ENCODE peak calls at places on chromosomes 6 and 20, in seven cellular contexts. One of them, this sample, is unnamed.

GRCh38 chr6:42013134-42013516 is 37.2 kb upstream of the TAF8 start:
- DNase-seq in AG10803: peak; percentile 16
- DNase-seq in aorta: no peak
- DNase-seq in kidney epithelial cell: peak; percentile 48
- DNase-seq in ascending aorta: no peak
- DNase-seq in astrocyte of the spinal cord: peak; percentile 68
- DNase-seq in mucosa of descending colon: no peak
- DNase-seq in this sample: no peak

GRCh38 chr6:151229401-151230276 is 10.1 kb upstream of the AKAP12 start:
- DNase-seq in kidney epithelial cell: no peak
- DNase-seq in aorta: no peak
- DNase-seq in AG10803: no peak
- DNase-seq in mucosa of descending colon: no peak
- DNase-seq in astrocyte of the spinal cord: no peak
- DNase-seq in ascending aorta: no peak
- DNase-seq in this sample: no peak

GRCh38 chr6:159056003-159056402 is 11.2 kb upstream of the TAGAP start:
- DNase-seq in ascending aorta: no peak
- DNase-seq in astrocyte of the spinal cord: no peak
- DNase-seq in mucosa of descending colon: no peak
- DNase-seq in aorta: no peak
- DNase-seq in AG10803: no peak
- DNase-seq in kidney epithelial cell: no peak
- DNase-seq in this sample: no peak

GRCh38 chr6:152161501-152161900 is 354.0 kb downstream of the ESR1 start:
- DNase-seq in mucosa of descending colon: no peak
- DNase-seq in ascending aorta: no peak
- DNase-seq in aorta: no peak
- DNase-seq in kidney epithelial cell: peak; percentile 14
- DNase-seq in AG10803: peak; percentile 48
- DNase-seq in astrocyte of the spinal cord: peak; percentile 73
- DNase-seq in this sample: peak; percentile 34

GRCh38 chr20:217266-217665 is 9.8 kb upstream of the DEFB129 start:
- DNase-seq in aorta: no peak
- DNase-seq in ascending aorta: no peak
- DNase-seq in astrocyte of the spinal cord: no peak
- DNase-seq in mucosa of descending colon: no peak
- DNase-seq in kidney epithelial cell: no peak
- DNase-seq in AG10803: no peak
- DNase-seq in this sample: no peak

GRCh38 chr6:156848533-156848932 is 71.4 kb downstream of the ARID1B start:
- DNase-seq in kidney epithelial cell: no peak
- DNase-seq in aorta: peak; percentile 89
- DNase-seq in mucosa of descending colon: no peak
- DNase-seq in astrocyte of the spinal cord: peak; percentile 50
- DNase-seq in ascending aorta: no peak
- DNase-seq in AG10803: no peak
- DNase-seq in this sample: peak; percentile 46

GRCh38 chr6:69914015-69914485 is 47.7 kb downstream of the COL19A1 start:
- DNase-seq in kidney epithelial cell: no peak
- DNase-seq in astrocyte of the spinal cord: no peak
- DNase-seq in ascending aorta: no peak
- DNase-seq in mucosa of descending colon: no peak
- DNase-seq in aorta: no peak
- DNase-seq in AG10803: no peak
- DNase-seq in this sample: peak; percentile 39

GRCh38 chr20:33655164-33655563 is 7.0 kb upstream of the C20orf144 start:
- DNase-seq in aorta: no peak
- DNase-seq in astrocyte of the spinal cord: no peak
- DNase-seq in mucosa of descending colon: no peak
- DNase-seq in ascending aorta: no peak
- DNase-seq in AG10803: no peak
- DNase-seq in kidney epithelial cell: no peak
- DNase-seq in this sample: no peak

GRCh38 chr6:48564036-48564820 is 453.2 kb upstream of the PTCHD4 start:
- DNase-seq in ascending aorta: no peak
- DNase-seq in astrocyte of the spinal cord: no peak
- DNase-seq in AG10803: no peak
- DNase-seq in kidney epithelial cell: no peak
- DNase-seq in mucosa of descending colon: no peak
- DNase-seq in aorta: peak; percentile 32
- DNase-seq in this sample: no peak

DNA sequence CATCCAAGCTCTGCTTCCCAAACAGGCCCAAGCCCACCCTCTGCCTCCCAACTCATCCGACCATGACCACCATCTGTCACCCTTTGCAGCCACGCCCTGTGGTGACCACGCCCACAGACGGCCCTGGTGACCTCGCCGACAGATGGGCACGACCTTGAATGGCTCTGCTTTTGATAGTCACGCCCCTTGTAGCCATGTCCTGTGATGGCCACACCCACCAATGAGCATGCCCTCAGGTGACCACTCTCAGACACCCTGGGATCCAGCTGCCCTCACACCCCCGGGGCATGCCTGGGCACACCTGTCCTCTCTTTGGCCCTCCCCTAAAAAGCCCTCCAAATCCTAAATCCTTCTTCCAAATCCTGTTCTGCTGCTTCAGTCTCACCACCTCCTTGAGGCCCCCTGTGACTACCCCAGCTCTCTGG is 51.0 kb downstream of the SSR1 start:
- DNase-seq in ascending aorta: no peak
- DNase-seq in mucosa of descending colon: peak; percentile 73
- DNase-seq in kidney epithelial cell: no peak
- DNase-seq in AG10803: no peak
- DNase-seq in astrocyte of the spinal cord: no peak
- DNase-seq in aorta: peak; percentile 68
- DNase-seq in this sample: no peak
- H3K4me3 ChIP-seq in ascending aorta: peak overlapping the region; percentile 76
- H3K4me3 ChIP-seq in mucosa of descending colon: no peak overlapping the region
- H3K4me3 ChIP-seq in kidney epithelial cell: peak overlapping the region; percentile 52
- H3K4me3 ChIP-seq in AG10803: peak overlapping the region; percentile 87
- H3K4me3 ChIP-seq in astrocyte of the spinal cord: no peak overlapping the region
- H3K4me3 ChIP-seq in aorta: no peak overlapping the region
- H3K4me3 ChIP-seq in this sample: peak overlapping the region; percentile 62

GRCh38 chr20:5078399-5078958 is 41.3 kb downstream of the PCNA start:
- DNase-seq in astrocyte of the spinal cord: no peak
- DNase-seq in aorta: no peak
- DNase-seq in kidney epithelial cell: no peak
- DNase-seq in AG10803: peak; percentile 25
- DNase-seq in mucosa of descending colon: peak; percentile 69
- DNase-seq in ascending aorta: peak; percentile 45
- DNase-seq in this sample: no peak
- H3K4me3 ChIP-seq in astrocyte of the spinal cord: no peak overlapping the region
- H3K4me3 ChIP-seq in aorta: no peak overlapping the region
- H3K4me3 ChIP-seq in kidney epithelial cell: no peak overlapping the region
- H3K4me3 ChIP-seq in AG10803: no peak overlapping the region
- H3K4me3 ChIP-seq in mucosa of descending colon: no peak overlapping the region
- H3K4me3 ChIP-seq in ascending aorta: peak overlapping the region; percentile 19
- H3K4me3 ChIP-seq in this sample: no peak overlapping the region

GRCh38 chr6:56538851-56539250 is 103.8 kb downstream of the DST start:
- DNase-seq in kidney epithelial cell: no peak
- DNase-seq in astrocyte of the spinal cord: no peak
- DNase-seq in mucosa of descending colon: no peak
- DNase-seq in aorta: no peak
- DNase-seq in ascending aorta: no peak
- DNase-seq in AG10803: no peak
- DNase-seq in this sample: no peak
- H3K4me3 ChIP-seq in kidney epithelial cell: no peak overlapping the region
- H3K4me3 ChIP-seq in astrocyte of the spinal cord: no peak overlapping the region
- H3K4me3 ChIP-seq in mucosa of descending colon: no peak overlapping the region
- H3K4me3 ChIP-seq in aorta: peak overlapping the region; percentile 80
- H3K4me3 ChIP-seq in ascending aorta: peak overlapping the region; percentile 84
- H3K4me3 ChIP-seq in AG10803: no peak overlapping the region
- H3K4me3 ChIP-seq in this sample: no peak overlapping the region

GRCh38 chr20:50215917-50216316 is 25.3 kb downstream of the CEBPB start:
- DNase-seq in astrocyte of the spinal cord: no peak
- DNase-seq in aorta: no peak
- DNase-seq in ascending aorta: no peak
- DNase-seq in kidney epithelial cell: no peak
- DNase-seq in mucosa of descending colon: peak; percentile 63
- DNase-seq in AG10803: no peak
- DNase-seq in this sample: no peak
- H3K4me3 ChIP-seq in astrocyte of the spinal cord: no peak overlapping the region
- H3K4me3 ChIP-seq in aorta: no peak overlapping the region
- H3K4me3 ChIP-seq in ascending aorta: no peak overlapping the region
- H3K4me3 ChIP-seq in kidney epithelial cell: no peak overlapping the region
- H3K4me3 ChIP-seq in mucosa of descending colon: no peak overlapping the region
- H3K4me3 ChIP-seq in AG10803: no peak overlapping the region
- H3K4me3 ChIP-seq in this sample: no peak overlapping the region

GRCh38 chr6:331622-332521 is 39.6 kb downstream of the DUSP22 start:
- DNase-seq in ascending aorta: no peak
- DNase-seq in astrocyte of the spinal cord: peak; percentile 58
- DNase-seq in AG10803: no peak
- DNase-seq in kidney epithelial cell: no peak
- DNase-seq in aorta: no peak
- DNase-seq in mucosa of descending colon: no peak
- DNase-seq in this sample: no peak

GRCh38 chr6:330948-331347 is 38.7 kb downstream of the DUSP22 start:
- DNase-seq in kidney epithelial cell: no peak
- DNase-seq in aorta: no peak
- DNase-seq in AG10803: no peak
- DNase-seq in mucosa of descending colon: no peak
- DNase-seq in ascending aorta: no peak
- DNase-seq in astrocyte of the spinal cord: no peak
- DNase-seq in this sample: no peak

GRCh38 chr6:334536-334935 is 42.2 kb downstream of the DUSP22 start:
- DNase-seq in mucosa of descending colon: no peak
- DNase-seq in aorta: no peak
- DNase-seq in kidney epithelial cell: no peak
- DNase-seq in ascending aorta: no peak
- DNase-seq in AG10803: no peak
- DNase-seq in astrocyte of the spinal cord: no peak
- DNase-seq in this sample: no peak

GRCh38 chr6:333379-334002 is 41.2 kb downstream of the DUSP22 start:
- DNase-seq in aorta: no peak
- DNase-seq in astrocyte of the spinal cord: no peak
- DNase-seq in ascending aorta: no peak
- DNase-seq in kidney epithelial cell: no peak
- DNase-seq in mucosa of descending colon: no peak
- DNase-seq in AG10803: no peak
- DNase-seq in this sample: no peak

GRCh38 chr6:332671-333070 is 40.4 kb downstream of the DUSP22 start:
- DNase-seq in astrocyte of the spinal cord: peak; percentile 71
- DNase-seq in ascending aorta: no peak
- DNase-seq in AG10803: peak; percentile 60
- DNase-seq in aorta: no peak
- DNase-seq in kidney epithelial cell: no peak
- DNase-seq in mucosa of descending colon: no peak
- DNase-seq in this sample: peak; percentile 85
- H3K4me3 ChIP-seq in astrocyte of the spinal cord: no peak overlapping the region
- H3K4me3 ChIP-seq in ascending aorta: no peak overlapping the region
- H3K4me3 ChIP-seq in AG10803: no peak overlapping the region
- H3K4me3 ChIP-seq in aorta: no peak overlapping the region
- H3K4me3 ChIP-seq in kidney epithelial cell: no peak overlapping the region
- H3K4me3 ChIP-seq in mucosa of descending colon: no peak overlapping the region
- H3K4me3 ChIP-seq in this sample: no peak overlapping the region

This sample was measured in skeletal muscle cell.